ENCODE peak calls at places on chromosomes 12 and 14, in eight cellular contexts. W, H, K, U, J, L, D and R are unnamed samples.

GRCh38 chr12:12723681-12724420 is 6.7 kb downstream of the CDKN1B start:
- DNase-seq in U (no peak), D (peak; percentile 44), H (peak; percentile 59), L (no peak), K (no peak), W (peak; percentile 55), J (no peak), R (no peak)

GRCh38 chr12:66683822-66684221 is 4.9 kb upstream of the GRIP1 start:
- DNase-seq in W (no peak), H (no peak), J (no peak), L (no peak), U (no peak), D (no peak), K (no peak), R (no peak)

GRCh38 chr12:68557011-68557715 is 53.5 kb upstream of the RAP1B start:
- DNase-seq in U (no peak), K (no peak), L (peak; percentile 93), D (no peak), W (no peak), J (no peak), H (no peak), R (peak; percentile 87)

GRCh38 chr14:37709419-37710195 is 114.2 kb downstream of the TTC6 start:
- DNase-seq in W (no peak), H (peak; percentile 6), U (no peak), J (peak; percentile 11), D (no peak), L (peak; percentile 2), K (no peak), R (peak; percentile 27)

GRCh38 chr12:56315256-56315625 is 547 bp downstream of the CNPY2 start:
- DNase-seq in D (no peak), J (no peak), H (peak; percentile 23), K (no peak), L (peak; percentile 4), W (no peak), U (no peak), R (no peak)

GRCh38 chr14:61625171-61625570 is 70.1 kb upstream of the HIF1A start:
- DNase-seq in J (no peak), U (no peak), K (no peak), D (no peak), L (peak; percentile 26), H (peak; percentile 27), W (peak; percentile 14), R (no peak)

GRCh38 chr14:44945264-44945663 is 16.5 kb downstream of the KLHL28 start:
- DNase-seq in U (no peak), H (no peak), W (no peak), J (no peak), L (peak; percentile 96), K (no peak), D (no peak), R (no peak)

GRCh38 chr14:30995674-30996073 is 29.8 kb upstream of the AP4S1 start:
- DNase-seq in H (no peak), K (no peak), W (no peak), L (no peak), J (peak; percentile 11), U (no peak), D (no peak), R (no peak)

GRCh38 chr14:101844219-101844618 is 82.7 kb downstream of the PPP2R5C start:
- DNase-seq in L (no peak), W (no peak), U (no peak), D (peak; percentile 61), K (no peak), J (no peak), H (no peak), R (no peak)

GRCh38 chr12:123813349-123813748 is 51.2 kb downstream of the DNAH10 start:
- DNase-seq in H (no peak), L (peak; percentile 36), D (no peak), U (no peak), J (no peak), W (no peak), K (no peak), R (peak; percentile 73)

GRCh38 chr14:92287987-92288386 is 35.0 kb upstream of the SLC24A4 start:
- DNase-seq in L (no peak), U (no peak), H (peak; percentile 52), J (no peak), K (no peak), D (no peak), W (no peak), R (no peak)

GRCh38 chr12:103913100-103913499 is 17.1 kb upstream of the HSP90B1 start:
- DNase-seq in J (no peak), D (no peak), H (no peak), W (no peak), K (no peak), U (no peak), L (no peak), R (no peak)

GRCh38 chr12:5375547-5376295 is 56.2 kb upstream of the NTF3 start:
- DNase-seq in J (no peak), K (no peak), L (no peak), H (no peak), U (no peak), W (no peak), D (no peak), R (no peak)

GRCh38 chr12:31325524-31325875 is 450 bp downstream of the SINHCAF start:
- DNase-seq in J (no peak), U (no peak), W (peak; percentile 63), H (no peak), D (peak; percentile 21), K (no peak), L (no peak), R (no peak)

GRCh38 chr14:74248036-74248435 is 8.8 kb downstream of the VSX2 start:
- DNase-seq in K (no peak), L (no peak), W (no peak), J (no peak), U (no peak), H (no peak), D (no peak), R (no peak)